ENCODE peak calls at places on chromosomes 6 and 20, in ten cellular contexts. D, I, C, Q, N, T, M, R, K and B are unnamed samples.

GRCh38 chr6:97586344-97586743 is 303.3 kb upstream of the MMS22L start:
- DNase-seq in D (peak), I (no peak), C (no peak), Q (peak), N (no peak), T (peak), M (no peak), R (no peak), K (peak), B (no peak)

GRCh38 chr6:79536615-79536968 is 638 bp downstream of the LCA5 start:
- DNase-seq in D (peak), I (no peak), C (no peak), Q (peak), N (peak), T (peak), M (peak), R (peak), K (peak), B (no peak)

GRCh38 chr20:23399568-23400241 is 21.6 kb downstream of the NAPB start:
- DNase-seq in D (peak), I (no peak), C (peak), Q (peak), N (peak), T (no peak), M (peak), R (no peak), K (peak), B (no peak)

GRCh38 chr20:3449319-3449718 is 21.5 kb upstream of the ATRN start:
- DNase-seq in D (no peak), I (no peak), C (no peak), Q (no peak), N (no peak), T (peak), M (no peak), R (no peak), K (no peak), B (no peak)

GRCh38 chr6:134168580-134169223 is 116.3 kb upstream of the SLC2A12 start:
- DNase-seq in D (peak), I (no peak), C (no peak), Q (peak), N (no peak), T (no peak), M (no peak), R (no peak), K (peak), B (no peak)

GRCh38 chr6:39377530-39377929 is 55.0 kb upstream of the KCNK16 start:
- DNase-seq in D (peak), I (peak), C (peak), Q (peak), N (peak), T (peak), M (peak), R (peak), K (peak), B (no peak)

GRCh38 chr6:47700051-47700450 is 1.7 kb downstream of the ADGRF4 start:
- DNase-seq in D (peak), I (no peak), C (peak), Q (peak), N (no peak), T (no peak), M (no peak), R (no peak), K (peak), B (no peak)

GRCh38 chr20:23200914-23201313 is 114.8 kb upstream of the CD93 start:
- DNase-seq in D (peak), I (peak), C (peak), Q (peak), N (no peak), T (peak), M (peak), R (no peak), K (peak), B (no peak)

GRCh38 chr20:62209850-62210495 is 10.1 kb downstream of the HRH3 start:
- DNase-seq in D (no peak), I (no peak), C (no peak), Q (no peak), N (no peak), T (no peak), M (no peak), R (no peak), K (no peak), B (no peak)

GRCh38 chr6:24883618-24884017 is 52.1 kb downstream of the RIPOR2 start:
- DNase-seq in D (peak), I (no peak), C (no peak), Q (peak), N (peak), T (no peak), M (no peak), R (no peak), K (peak), B (no peak)

GRCh38 chr20:19909696-19910095 is 107.5 kb upstream of the NAA20 start:
- DNase-seq in D (peak), I (no peak), C (no peak), Q (no peak), N (no peak), T (no peak), M (peak), R (peak), K (no peak), B (no peak)

GRCh38 chr6:80338201-80338836 is 231.8 kb downstream of the BCKDHB start:
- DNase-seq in D (peak), I (peak), C (peak), Q (peak), N (peak), T (peak), M (peak), R (peak), K (peak), B (no peak)

GRCh38 chr6:159979136-159979874 is 10.4 kb downstream of the IGF2R start:
- DNase-seq in D (peak), I (no peak), C (no peak), Q (no peak), N (no peak), T (peak), M (peak), R (peak), K (peak), B (no peak)

GRCh38 chr6:89961481-89961880 is 67.2 kb downstream of the GJA10 start:
- DNase-seq in D (no peak), I (no peak), C (no peak), Q (no peak), N (no peak), T (no peak), M (no peak), R (no peak), K (no peak), B (no peak)

GRCh38 chr20:48635791-48636267 is 192.0 kb downstream of the PREX1 start:
- DNase-seq in D (peak), I (peak), C (peak), Q (peak), N (peak), T (peak), M (no peak), R (peak), K (peak), B (no peak)

GRCh38 chr6:13559251-13559650 is 15.2 kb upstream of the SIRT5 start:
- DNase-seq in D (no peak), I (no peak), C (no peak), Q (no peak), N (no peak), T (no peak), M (no peak), R (no peak), K (no peak), B (no peak)

GRCh38 chr6:51778666-51779065 is 308.7 kb downstream of the PKHD1 start:
- DNase-seq in D (no peak), I (no peak), C (no peak), Q (no peak), N (no peak), T (no peak), M (no peak), R (no peak), K (no peak), B (no peak)

GRCh38 chr6:68196645-68197044 is 438.4 kb upstream of the ADGRB3 start:
- DNase-seq in D (peak), I (no peak), C (no peak), Q (peak), N (peak), T (peak), M (no peak), R (no peak), K (peak), B (no peak)
- TF ChIP-seq CTCF in D (peak), I (peak), C (no peak), Q (peak), N (no peak), T (peak), M (no peak), R (no peak), K (peak), B (peak)

DNA sequence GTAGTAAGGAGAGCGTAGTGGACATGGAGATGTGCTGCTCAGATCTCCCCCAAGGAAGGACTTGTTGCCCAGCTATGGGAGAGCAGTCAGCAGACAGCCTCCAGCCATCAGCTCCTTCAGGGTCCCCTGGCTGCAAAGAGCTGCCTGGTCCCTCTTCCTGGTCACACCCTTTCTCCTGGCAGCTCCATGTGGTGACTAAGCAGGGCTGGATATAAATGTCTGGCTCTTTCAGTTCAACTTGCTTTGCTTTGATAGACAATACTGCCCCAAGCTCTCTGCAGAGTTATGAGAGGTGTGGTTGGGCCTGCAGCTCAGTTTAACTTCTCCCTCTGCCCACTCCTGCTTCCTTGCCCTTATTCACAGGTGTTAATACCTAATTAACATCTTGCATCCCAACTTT is 64.1 kb upstream of the DDR1 start:
- DNase-seq in D (peak), I (peak), C (peak), Q (peak), N (peak), T (no peak), M (peak), R (no peak), K (peak), B (no peak)
- TF ChIP-seq CTCF in D (no peak), I (peak), C (no peak), Q (peak), N (no peak), T (no peak), M (no peak), R (no peak), K (peak), B (no peak)

GRCh38 chr6:26571592-26572296 is 25.0 kb upstream of the ABT1 start:
- DNase-seq in D (peak), I (peak), C (no peak), Q (peak), N (peak), T (peak), M (peak), R (peak), K (peak), B (no peak)
- TF ChIP-seq CTCF in D (no peak), I (no peak), C (no peak), Q (no peak), N (no peak), T (no peak), M (no peak), R (no peak), K (no peak), B (no peak)

GRCh38 chr6:136792066-136792944 is at the start of gene MAP3K5:
- DNase-seq in D (peak), I (peak), C (peak), Q (peak), N (peak), T (peak), M (peak), R (peak), K (peak), B (peak)
- TF ChIP-seq CTCF in D (peak), I (peak), C (peak), Q (peak), N (peak), T (no peak), M (peak), R (peak), K (no peak), B (no peak)

GRCh38 chr6:16739329-16739801 is 21.9 kb downstream of the ATXN1 start:
- DNase-seq in D (no peak), I (no peak), C (no peak), Q (no peak), N (no peak), T (peak), M (no peak), R (no peak), K (peak), B (no peak)
- TF ChIP-seq CTCF in D (no peak), I (no peak), C (no peak), Q (no peak), N (no peak), T (peak), M (no peak), R (no peak), K (no peak), B (no peak)

GRCh38 chr6:10681795-10682194 is 12.6 kb downstream of the C6orf52 start:
- DNase-seq in D (no peak), I (no peak), C (no peak), Q (no peak), N (no peak), T (no peak), M (no peak), R (no peak), K (no peak), B (no peak)
- TF ChIP-seq CTCF in D (no peak), I (no peak), C (no peak), Q (no peak), N (no peak), T (no peak), M (no peak), R (no peak), K (no peak), B (no peak)